ENCODE peak calls at places on chromosome 4, in nine cellular contexts. One of them, this sample, is unnamed.

GRCh38 chr4:90546114-90546513 is 418.9 kb downstream of the CCSER1 start:
- DNase-seq in NCI-H2029 treated with DMSO at 0.1 percent for 48 hours: no peak
- DNase-seq in CD8-positive, alpha-beta T cell: no peak
- DNase-seq in AG08395: no peak
- DNase-seq in GM03348: no peak
- DNase-seq in NCI-H1417: no peak
- DNase-seq in aorta: no peak
- DNase-seq in AG09309: no peak
- DNase-seq in uterus: no peak
- DNase-seq in this sample: no peak

GRCh38 chr4:23332266-23332665 is 557.6 kb downstream of the PPARGC1A start:
- DNase-seq in NCI-H2029 treated with DMSO at 0.1 percent for 48 hours: no peak
- DNase-seq in CD8-positive, alpha-beta T cell: no peak
- DNase-seq in AG08395: no peak
- DNase-seq in GM03348: no peak
- DNase-seq in NCI-H1417: no peak
- DNase-seq in aorta: no peak
- DNase-seq in AG09309: no peak
- DNase-seq in uterus: no peak
- DNase-seq in this sample: no peak

GRCh38 chr4:147814334-147814733 is 82.4 kb downstream of the ARHGAP10 start:
- DNase-seq in NCI-H2029 treated with DMSO at 0.1 percent for 48 hours: no peak
- DNase-seq in CD8-positive, alpha-beta T cell: no peak
- DNase-seq in AG08395: no peak
- DNase-seq in GM03348: no peak
- DNase-seq in NCI-H1417: no peak
- DNase-seq in aorta: no peak
- DNase-seq in AG09309: no peak
- DNase-seq in uterus: no peak
- DNase-seq in this sample: no peak

GRCh38 chr4:155079866-155080265 is 128.6 kb upstream of the NPY2R start:
- DNase-seq in NCI-H2029 treated with DMSO at 0.1 percent for 48 hours: no peak
- DNase-seq in CD8-positive, alpha-beta T cell: no peak
- DNase-seq in AG08395: no peak
- DNase-seq in GM03348: peak; percentile 16
- DNase-seq in NCI-H1417: no peak
- DNase-seq in aorta: no peak
- DNase-seq in AG09309: no peak
- DNase-seq in uterus: no peak
- DNase-seq in this sample: no peak

GRCh38 chr4:6222761-6223292 is 22.5 kb upstream of the JAKMIP1 start:
- DNase-seq in NCI-H2029 treated with DMSO at 0.1 percent for 48 hours: peak; percentile 72
- DNase-seq in CD8-positive, alpha-beta T cell: no peak
- DNase-seq in AG08395: no peak
- DNase-seq in GM03348: no peak
- DNase-seq in NCI-H1417: peak; percentile 52
- DNase-seq in aorta: no peak
- DNase-seq in AG09309: no peak
- DNase-seq in uterus: no peak
- DNase-seq in this sample: peak; percentile 29

GRCh38 chr4:36111180-36111579 is 133.1 kb downstream of the ARAP2 start:
- DNase-seq in NCI-H2029 treated with DMSO at 0.1 percent for 48 hours: no peak
- DNase-seq in CD8-positive, alpha-beta T cell: no peak
- DNase-seq in AG08395: no peak
- DNase-seq in GM03348: no peak
- DNase-seq in NCI-H1417: peak; percentile 22
- DNase-seq in aorta: no peak
- DNase-seq in AG09309: no peak
- DNase-seq in uterus: no peak
- DNase-seq in this sample: no peak

GRCh38 chr4:123449780-123450179 is 53.2 kb downstream of the SPRY1 start:
- DNase-seq in NCI-H2029 treated with DMSO at 0.1 percent for 48 hours: no peak
- DNase-seq in CD8-positive, alpha-beta T cell: no peak
- DNase-seq in AG08395: peak; percentile 33
- DNase-seq in GM03348: no peak
- DNase-seq in NCI-H1417: no peak
- DNase-seq in aorta: no peak
- DNase-seq in AG09309: peak; percentile 5
- DNase-seq in uterus: no peak
- DNase-seq in this sample: no peak

GRCh38 chr4:153521467-153521866 is 55.3 kb downstream of the TMEM131L start:
- DNase-seq in NCI-H2029 treated with DMSO at 0.1 percent for 48 hours: no peak
- DNase-seq in CD8-positive, alpha-beta T cell: no peak
- DNase-seq in AG08395: no peak
- DNase-seq in GM03348: no peak
- DNase-seq in NCI-H1417: no peak
- DNase-seq in aorta: no peak
- DNase-seq in AG09309: no peak
- DNase-seq in uterus: no peak
- DNase-seq in this sample: no peak

GRCh38 chr4:14035076-14035475 is 407.6 kb upstream of the BOD1L1 start:
- DNase-seq in NCI-H2029 treated with DMSO at 0.1 percent for 48 hours: no peak
- DNase-seq in CD8-positive, alpha-beta T cell: no peak
- DNase-seq in AG08395: no peak
- DNase-seq in GM03348: no peak
- DNase-seq in NCI-H1417: peak; percentile 16
- DNase-seq in aorta: no peak
- DNase-seq in AG09309: no peak
- DNase-seq in uterus: no peak
- DNase-seq in this sample: no peak

GRCh38 chr4:128854433-128854832 is 44.9 kb downstream of the JADE1 start:
- DNase-seq in NCI-H2029 treated with DMSO at 0.1 percent for 48 hours: no peak
- DNase-seq in CD8-positive, alpha-beta T cell: no peak
- DNase-seq in AG08395: peak; percentile 32
- DNase-seq in GM03348: peak; percentile 27
- DNase-seq in NCI-H1417: no peak
- DNase-seq in aorta: no peak
- DNase-seq in AG09309: no peak
- DNase-seq in uterus: no peak
- DNase-seq in this sample: no peak

GRCh38 chr4:186957952-186958555 is 234.4 kb upstream of the FAT1 start:
- DNase-seq in NCI-H2029 treated with DMSO at 0.1 percent for 48 hours: no peak
- DNase-seq in CD8-positive, alpha-beta T cell: no peak
- DNase-seq in AG08395: no peak
- DNase-seq in GM03348: peak; percentile 18
- DNase-seq in NCI-H1417: no peak
- DNase-seq in aorta: no peak
- DNase-seq in AG09309: no peak
- DNase-seq in uterus: no peak
- DNase-seq in this sample: no peak

GRCh38 chr4:1111259-1111809 is 2.0 kb downstream of the RNF212 start:
- DNase-seq in NCI-H2029 treated with DMSO at 0.1 percent for 48 hours: no peak
- DNase-seq in CD8-positive, alpha-beta T cell: no peak
- DNase-seq in AG08395: no peak
- DNase-seq in GM03348: no peak
- DNase-seq in NCI-H1417: no peak
- DNase-seq in aorta: no peak
- DNase-seq in AG09309: no peak
- DNase-seq in uterus: no peak
- DNase-seq in this sample: no peak

GRCh38 chr4:56655627-56656345 is 25.3 kb downstream of the HOPX start:
- DNase-seq in NCI-H2029 treated with DMSO at 0.1 percent for 48 hours: no peak
- DNase-seq in CD8-positive, alpha-beta T cell: no peak
- DNase-seq in AG08395: peak; percentile 8
- DNase-seq in GM03348: peak; percentile 32
- DNase-seq in NCI-H1417: no peak
- DNase-seq in aorta: peak; percentile 78
- DNase-seq in AG09309: no peak
- DNase-seq in uterus: no peak
- DNase-seq in this sample: no peak

GRCh38 chr4:105196523-105197145 is 50.0 kb downstream of the TET2 start:
- DNase-seq in NCI-H2029 treated with DMSO at 0.1 percent for 48 hours: no peak
- DNase-seq in CD8-positive, alpha-beta T cell: no peak
- DNase-seq in AG08395: no peak
- DNase-seq in GM03348: no peak
- DNase-seq in NCI-H1417: peak; percentile 4
- DNase-seq in aorta: no peak
- DNase-seq in AG09309: no peak
- DNase-seq in uterus: no peak
- DNase-seq in this sample: no peak